ENCODE peak calls at places on chromosome 21, in five cellular contexts. I is PC-3, U is heart right ventricle, V is HepG2, F is ovary. L is an unnamed sample.

GRCh38 chr21:46100426-46100825 is 2.5 kb downstream of the COL6A2 start:
- DNase-seq in I (peak; percentile 65), U (peak; percentile 2), V (no peak), F (peak; percentile 29), L (no peak)

GRCh38 chr21:38869196-38869595 is 63.5 kb downstream of the ETS2 start:
- DNase-seq in I (no peak), U (no peak), V (no peak), F (no peak), L (no peak)

GRCh38 chr21:43667191-43667904 is 8.0 kb downstream of the RRP1B start:
- DNase-seq in I (peak; percentile 45), U (no peak), V (no peak), F (no peak), L (no peak)

GRCh38 chr21:39077816-39078215 is 105.4 kb downstream of the PSMG1 start:
- DNase-seq in I (no peak), U (no peak), V (no peak), F (no peak), L (peak; percentile 41)

GRCh38 chr21:35646606-35647005 is 413.7 kb downstream of the SETD4 start:
- DNase-seq in I (no peak), U (no peak), V (no peak), F (no peak), L (no peak)

GRCh38 chr21:46284722-46285121 is 689 bp downstream of the MCM3AP start:
- DNase-seq in I (no peak), U (no peak), V (no peak), F (no peak), L (no peak)

GRCh38 chr21:27476696-27477095 is 509.8 kb upstream of the ADAMTS5 start:
- DNase-seq in I (no peak), U (no peak), V (no peak), F (no peak), L (no peak)

GRCh38 chr21:23887709-23888303 is 1719.5 kb downstream of the MRPL39 start:
- DNase-seq in I (no peak), U (no peak), V (no peak), F (no peak), L (no peak)

GRCh38 chr21:34910396-34910795 is 138.7 kb downstream of the RUNX1 start:
- DNase-seq in I (no peak), U (no peak), V (peak; percentile 62), F (no peak), L (no peak)

DNA sequence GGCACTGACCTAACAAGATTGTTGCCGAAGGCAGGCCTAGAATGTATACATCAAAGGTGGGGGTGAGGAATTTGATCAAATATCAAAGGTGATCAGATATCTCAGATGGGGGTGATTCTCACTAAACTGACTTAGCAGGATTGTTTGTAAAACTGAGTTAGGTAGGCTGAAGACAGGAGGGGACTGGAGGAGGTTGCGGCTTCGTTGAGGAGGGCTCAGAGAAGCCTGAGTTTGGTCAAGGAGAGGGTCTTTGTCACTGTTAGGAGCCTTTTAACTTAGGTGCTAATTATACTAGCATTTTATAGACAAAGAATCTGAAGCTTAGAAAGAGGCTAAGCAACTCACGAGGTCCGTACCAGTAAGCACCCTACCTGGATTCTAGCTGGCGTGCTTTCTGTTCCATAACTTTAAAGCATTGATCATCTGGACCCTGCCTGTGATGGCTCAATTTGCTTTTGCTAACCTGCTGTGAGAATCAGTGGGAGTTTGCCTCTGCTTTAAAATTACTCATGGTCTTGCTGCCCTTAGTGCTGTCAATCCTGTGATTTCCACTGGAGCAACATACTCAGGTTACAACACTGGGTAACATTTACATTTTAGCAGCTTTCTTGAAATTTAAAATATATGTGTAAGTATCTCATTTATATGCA is 49.8 kb downstream of the ITSN1 start:
- DNase-seq in I (no peak), U (no peak), V (no peak), F (no peak), L (no peak)
- H3K4me3 ChIP-seq in I (no peak overlapping the region), U (no peak overlapping the region), V (no peak overlapping the region), F (no peak overlapping the region), L (no peak overlapping the region)

GRCh38 chr21:32406405-32406804 is 6.1 kb upstream of the EVA1C start:
- DNase-seq in I (no peak), U (no peak), V (no peak), F (no peak), L (no peak)
- H3K27ac ChIP-seq in I (no peak overlapping the region), U (peak overlapping the region; percentile 50), V (no peak overlapping the region), F (no peak overlapping the region), L (peak overlapping the region; percentile 35)

DNA sequence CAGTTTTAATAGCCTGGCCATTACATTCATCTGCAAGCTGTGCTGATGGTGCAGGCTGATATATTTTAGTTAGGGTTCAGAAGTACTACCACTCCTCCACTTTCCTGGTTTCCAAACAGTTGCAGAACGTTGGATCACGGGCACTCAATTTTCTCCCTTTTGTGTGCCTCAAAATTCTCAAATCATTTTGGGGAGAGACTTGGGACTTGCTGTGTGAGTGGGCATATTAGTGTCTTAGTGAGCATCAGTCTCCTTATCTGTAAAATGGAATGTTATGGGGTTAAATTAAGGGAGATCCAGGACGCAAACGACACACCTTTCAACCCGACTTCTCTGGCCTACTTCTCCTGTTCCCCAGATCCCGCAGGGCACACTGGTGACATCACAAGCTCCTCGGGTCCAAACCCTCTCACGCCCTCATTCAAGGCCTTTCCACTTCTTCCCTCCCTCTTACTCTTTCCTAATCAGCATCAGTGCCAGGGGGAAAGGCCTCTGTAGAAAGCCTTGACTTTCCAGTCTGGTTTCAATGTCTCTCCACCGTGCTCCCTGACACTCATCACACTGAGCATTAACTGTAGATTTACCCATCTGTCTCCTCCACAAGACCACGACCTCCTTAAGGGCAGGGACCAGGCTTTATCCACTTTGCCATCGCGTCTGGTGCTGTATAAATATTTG is 1.2 kb downstream of the PIGP start:
- DNase-seq in I (peak; percentile 45), U (peak; percentile 17), V (no peak), F (peak; percentile 69), L (peak; percentile 87)
- H3K4me3 ChIP-seq in I (peak overlapping the region; percentile 66), U (peak overlapping the region; percentile 80), V (peak overlapping the region; percentile 92), F (peak overlapping the region; percentile 92), L (peak overlapping the region; percentile 79)

GRCh38 chr21:31107151-31107785 is 69.0 kb upstream of the KRTAP19-8 start:
- DNase-seq in I (no peak), U (no peak), V (no peak), F (no peak), L (no peak)
- H3K27ac ChIP-seq in I (no peak overlapping the region), U (no peak overlapping the region), V (no peak overlapping the region), F (no peak overlapping the region), L (no peak overlapping the region)

GRCh38 chr21:32094792-32095191 is 184.1 kb downstream of the MIS18A start:
- DNase-seq in I (peak; percentile 12), U (no peak), V (no peak), F (no peak), L (no peak)
- H3K4me3 ChIP-seq in I (peak overlapping the region; percentile 13), U (no peak overlapping the region), V (no peak overlapping the region), F (no peak overlapping the region), L (peak overlapping the region; percentile 56)

GRCh38 chr21:32114434-32115063 is 164.3 kb downstream of the MIS18A start:
- DNase-seq in I (no peak), U (no peak), V (no peak), F (no peak), L (no peak)
- H3K27ac ChIP-seq in I (no peak overlapping the region), U (no peak overlapping the region), V (no peak overlapping the region), F (no peak overlapping the region), L (no peak overlapping the region)

DNA sequence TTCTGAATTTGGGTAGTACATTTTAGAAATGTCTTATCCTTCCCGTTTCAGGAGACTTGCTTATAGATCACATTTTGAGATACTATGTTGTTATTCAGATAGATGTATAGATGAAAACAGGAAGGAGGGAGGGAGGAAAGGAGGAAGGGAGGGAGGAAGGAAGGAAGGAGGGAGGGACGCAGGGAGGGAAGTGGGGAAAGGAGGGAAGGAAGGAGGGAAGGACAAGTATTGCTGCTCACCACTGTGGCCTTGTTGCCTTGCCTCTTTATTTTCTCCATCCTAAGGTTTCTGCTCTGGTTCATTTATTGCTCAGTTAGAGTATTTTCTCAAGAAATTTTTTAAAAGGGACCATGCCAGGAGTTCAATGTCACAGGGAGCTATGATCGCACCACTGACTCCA is 134.3 kb downstream of the LTN1 start:
- DNase-seq in I (no peak), U (no peak), V (no peak), F (no peak), L (no peak)
- H3K4me3 ChIP-seq in I (no peak overlapping the region), U (no peak overlapping the region), V (no peak overlapping the region), F (no peak overlapping the region), L (no peak overlapping the region)